ENCODE peak calls at places on chromosomes 11 and 22, in ten cellular contexts. H is substantia nigra; M is posterior cingulate gyrus; J is sigmoid colon; B is Ammon's horn; I is adipocyte; K is caudate nucleus; U is activated CD4-positive, CD25-positive, alpha-beta regulatory T cell; A is stimulated activated CD8-positive, alpha-beta memory T cell treated with anti-CD3 and anti-CD28 coated beads, Interleukin-15, amount 100 ng/mL, for 1 hour; Y is AG08396. O is an unnamed sample.
A peak's percentile ranks its signal among the peaks of the same experiment; 100 is the strongest.

GRCh38 chr22:33325232-33326004 is 267.2 kb upstream of the SYN3 start:
- DNase-seq in H (no peak), M (no peak), J (no peak), B (no peak), I (no peak), K (no peak), U (no peak), A (no peak), Y (no peak), O (no peak)

GRCh38 chr11:83174008-83174407 is 17.1 kb downstream of the PCF11 start:
- DNase-seq in H (no peak), M (no peak), J (no peak), B (no peak), I (no peak), K (no peak), U (no peak), A (no peak), Y (no peak), O (no peak)

GRCh38 chr11:17719940-17720795 is 797 bp downstream of the MYOD1 start:
- DNase-seq in H (no peak), M (no peak), J (no peak), B (no peak), I (peak; percentile 18), K (no peak), U (no peak), A (no peak), Y (no peak), O (no peak)

GRCh38 chr22:40107244-40107643 is 70.5 kb upstream of the TNRC6B start:
- DNase-seq in H (no peak), M (no peak), J (no peak), B (no peak), I (peak; percentile 41), K (no peak), U (no peak), A (no peak), Y (peak; percentile 24), O (no peak)

GRCh38 chr22:49111085-49111484 is 716.6 kb downstream of the BRD1 start:
- DNase-seq in H (no peak), M (no peak), J (peak; percentile 35), B (no peak), I (no peak), K (no peak), U (no peak), A (no peak), Y (no peak), O (no peak)

GRCh38 chr22:32714458-32715250 is 86.9 kb upstream of the TIMP3 start:
- DNase-seq in H (no peak), M (no peak), J (no peak), B (no peak), I (no peak), K (no peak), U (no peak), A (no peak), Y (no peak), O (no peak)

GRCh38 chr11:122101625-122102291 is 14.3 kb downstream of the BLID start:
- DNase-seq in H (peak; percentile 49), M (peak; percentile 76), J (peak; percentile 89), B (peak; percentile 96), I (peak; percentile 95), K (peak; percentile 75), U (no peak), A (no peak), Y (peak; percentile 61), O (peak; percentile 72)

GRCh38 chr11:19027829-19028595 is 32.5 kb downstream of the MRGPRX2 start:
- DNase-seq in H (no peak), M (no peak), J (no peak), B (no peak), I (no peak), K (no peak), U (no peak), A (no peak), Y (peak; percentile 14), O (no peak)

GRCh38 chr11:118610773-118611432 is 3.5 kb downstream of the PHLDB1 start:
- DNase-seq in H (no peak), M (peak; percentile 74), J (peak; percentile 92), B (peak; percentile 70), I (peak; percentile 89), K (no peak), U (peak; percentile 78), A (peak; percentile 74), Y (peak; percentile 60), O (peak; percentile 94)